ENCODE peak calls at places on chromosomes 2 and 18, in eight cellular contexts. One of them, this sample, is unnamed.

GRCh38 chr18:48324651-48325050 is 84.5 kb downstream of the ZBTB7C start:
- DNase-seq in activated B cell treated with CpG ODN at 0.5 μM for 24 hours: no peak
- DNase-seq in prostate gland: peak
- DNase-seq in progenitor cell of endocrine pancreas: no peak
- DNase-seq in heart left ventricle: no peak
- DNase-seq in colonic mucosa: no peak
- DNase-seq in astrocyte of the cerebellum: no peak
- DNase-seq in A549: no peak
- DNase-seq in this sample: no peak

GRCh38 chr2:58730764-58731487 is 489.8 kb upstream of the FANCL start:
- DNase-seq in A549: no peak
- DNase-seq in astrocyte of the cerebellum: no peak
- DNase-seq in progenitor cell of endocrine pancreas: no peak
- DNase-seq in heart left ventricle: no peak
- DNase-seq in activated B cell treated with CpG ODN at 0.5 μM for 24 hours: no peak
- DNase-seq in prostate gland: no peak
- DNase-seq in colonic mucosa: no peak
- DNase-seq in this sample: no peak

GRCh38 chr18:54269924-54270844 is 867 bp downstream of the POLI start:
- DNase-seq in progenitor cell of endocrine pancreas: peak
- DNase-seq in prostate gland: peak
- DNase-seq in A549: peak
- DNase-seq in astrocyte of the cerebellum: no peak
- DNase-seq in colonic mucosa: peak
- DNase-seq in heart left ventricle: peak
- DNase-seq in activated B cell treated with CpG ODN at 0.5 μM for 24 hours: no peak
- DNase-seq in this sample: peak

GRCh38 chr2:117931978-117932377 is 81.9 kb downstream of the CCDC93 start:
- DNase-seq in activated B cell treated with CpG ODN at 0.5 μM for 24 hours: no peak
- DNase-seq in prostate gland: no peak
- DNase-seq in A549: no peak
- DNase-seq in progenitor cell of endocrine pancreas: no peak
- DNase-seq in colonic mucosa: no peak
- DNase-seq in heart left ventricle: no peak
- DNase-seq in astrocyte of the cerebellum: no peak
- DNase-seq in this sample: no peak

GRCh38 chr18:62337336-62337735 is 12.2 kb downstream of the TNFRSF11A start:
- DNase-seq in heart left ventricle: no peak
- DNase-seq in A549: no peak
- DNase-seq in colonic mucosa: no peak
- DNase-seq in astrocyte of the cerebellum: no peak
- DNase-seq in progenitor cell of endocrine pancreas: no peak
- DNase-seq in prostate gland: no peak
- DNase-seq in activated B cell treated with CpG ODN at 0.5 μM for 24 hours: no peak
- DNase-seq in this sample: no peak

GRCh38 chr2:25479761-25480160 is 138.0 kb upstream of the DNMT3A start:
- DNase-seq in prostate gland: peak
- DNase-seq in heart left ventricle: no peak
- DNase-seq in colonic mucosa: no peak
- DNase-seq in progenitor cell of endocrine pancreas: no peak
- DNase-seq in A549: no peak
- DNase-seq in activated B cell treated with CpG ODN at 0.5 μM for 24 hours: no peak
- DNase-seq in astrocyte of the cerebellum: no peak
- DNase-seq in this sample: no peak

GRCh38 chr18:12849548-12849947 is 34.5 kb downstream of the PTPN2 start:
- DNase-seq in activated B cell treated with CpG ODN at 0.5 μM for 24 hours: no peak
- DNase-seq in progenitor cell of endocrine pancreas: no peak
- DNase-seq in astrocyte of the cerebellum: no peak
- DNase-seq in A549: no peak
- DNase-seq in colonic mucosa: no peak
- DNase-seq in prostate gland: peak
- DNase-seq in heart left ventricle: no peak
- DNase-seq in this sample: no peak

GRCh38 chr2:204026294-204026693 is 89.7 kb downstream of the ICOS start:
- DNase-seq in heart left ventricle: no peak
- DNase-seq in progenitor cell of endocrine pancreas: no peak
- DNase-seq in colonic mucosa: no peak
- DNase-seq in A549: no peak
- DNase-seq in activated B cell treated with CpG ODN at 0.5 μM for 24 hours: no peak
- DNase-seq in prostate gland: no peak
- DNase-seq in astrocyte of the cerebellum: no peak
- DNase-seq in this sample: no peak

GRCh38 chr2:27954771-27955384 is 64.3 kb downstream of the BABAM2 start:
- DNase-seq in astrocyte of the cerebellum: peak
- DNase-seq in prostate gland: peak
- DNase-seq in activated B cell treated with CpG ODN at 0.5 μM for 24 hours: no peak
- DNase-seq in progenitor cell of endocrine pancreas: no peak
- DNase-seq in colonic mucosa: peak
- DNase-seq in heart left ventricle: peak
- DNase-seq in A549: peak
- DNase-seq in this sample: no peak

GRCh38 chr2:215950009-215950408 is 63.3 kb downstream of the MREG start:
- DNase-seq in prostate gland: no peak
- DNase-seq in heart left ventricle: no peak
- DNase-seq in colonic mucosa: no peak
- DNase-seq in astrocyte of the cerebellum: peak
- DNase-seq in progenitor cell of endocrine pancreas: no peak
- DNase-seq in activated B cell treated with CpG ODN at 0.5 μM for 24 hours: no peak
- DNase-seq in A549: peak
- DNase-seq in this sample: no peak
- TF ChIP-seq CTCF in prostate gland: peak
- TF ChIP-seq CTCF in heart left ventricle: peak
- TF ChIP-seq CTCF in colonic mucosa: peak
- TF ChIP-seq CTCF in astrocyte of the cerebellum: peak
- TF ChIP-seq CTCF in progenitor cell of endocrine pancreas: peak
- TF ChIP-seq CTCF in activated B cell treated with CpG ODN at 0.5 μM for 24 hours: no peak
- TF ChIP-seq CTCF in A549: peak
- TF ChIP-seq CTCF in this sample: peak

DNA sequence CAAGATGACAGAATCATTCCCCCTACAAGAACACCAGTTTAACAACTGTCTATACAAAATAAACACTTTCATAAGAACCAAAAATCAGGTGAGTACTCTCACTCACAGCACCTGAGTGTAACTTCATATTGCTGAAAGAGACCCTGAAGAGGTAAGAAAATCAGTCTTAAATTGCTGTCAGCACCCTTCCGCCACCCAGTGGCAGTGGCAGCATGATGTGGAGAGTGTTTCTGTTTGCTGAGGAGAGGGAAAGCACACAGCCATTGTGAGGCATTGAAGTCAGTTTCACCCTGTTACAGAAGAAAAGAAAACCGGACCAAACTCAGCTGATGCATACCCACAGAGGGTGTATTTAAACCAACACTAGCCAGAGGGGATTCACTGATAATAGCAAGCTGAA is 1240.8 kb upstream of the CRIM1 start:
- DNase-seq in heart left ventricle: no peak
- DNase-seq in activated B cell treated with CpG ODN at 0.5 μM for 24 hours: no peak
- DNase-seq in progenitor cell of endocrine pancreas: no peak
- DNase-seq in colonic mucosa: no peak
- DNase-seq in A549: no peak
- DNase-seq in prostate gland: no peak
- DNase-seq in astrocyte of the cerebellum: no peak
- DNase-seq in this sample: no peak
- TF ChIP-seq CTCF in heart left ventricle: no peak
- TF ChIP-seq CTCF in activated B cell treated with CpG ODN at 0.5 μM for 24 hours: no peak
- TF ChIP-seq CTCF in progenitor cell of endocrine pancreas: peak
- TF ChIP-seq CTCF in colonic mucosa: no peak
- TF ChIP-seq CTCF in A549: peak
- TF ChIP-seq CTCF in prostate gland: no peak
- TF ChIP-seq CTCF in astrocyte of the cerebellum: no peak
- TF ChIP-seq CTCF in this sample: no peak

GRCh38 chr2:182242561-182242960 is 184.3 kb downstream of the PDE1A start:
- DNase-seq in progenitor cell of endocrine pancreas: no peak
- DNase-seq in activated B cell treated with CpG ODN at 0.5 μM for 24 hours: no peak
- DNase-seq in astrocyte of the cerebellum: no peak
- DNase-seq in prostate gland: no peak
- DNase-seq in colonic mucosa: no peak
- DNase-seq in heart left ventricle: no peak
- DNase-seq in A549: no peak
- DNase-seq in this sample: no peak

GRCh38 chr2:182241936-182242335 is 184.9 kb downstream of the PDE1A start:
- DNase-seq in astrocyte of the cerebellum: no peak
- DNase-seq in heart left ventricle: no peak
- DNase-seq in prostate gland: no peak
- DNase-seq in activated B cell treated with CpG ODN at 0.5 μM for 24 hours: no peak
- DNase-seq in colonic mucosa: no peak
- DNase-seq in A549: no peak
- DNase-seq in progenitor cell of endocrine pancreas: no peak
- DNase-seq in this sample: no peak

GRCh38 chr2:182245963-182246362 is 180.9 kb downstream of the PDE1A start:
- DNase-seq in prostate gland: no peak
- DNase-seq in colonic mucosa: no peak
- DNase-seq in A549: no peak
- DNase-seq in heart left ventricle: no peak
- DNase-seq in activated B cell treated with CpG ODN at 0.5 μM for 24 hours: no peak
- DNase-seq in progenitor cell of endocrine pancreas: no peak
- DNase-seq in astrocyte of the cerebellum: no peak
- DNase-seq in this sample: no peak

GRCh38 chr2:182240862-182241371 is 185.9 kb downstream of the PDE1A start:
- DNase-seq in A549: peak
- DNase-seq in colonic mucosa: peak
- DNase-seq in astrocyte of the cerebellum: peak
- DNase-seq in activated B cell treated with CpG ODN at 0.5 μM for 24 hours: no peak
- DNase-seq in progenitor cell of endocrine pancreas: no peak
- DNase-seq in prostate gland: no peak
- DNase-seq in heart left ventricle: no peak
- DNase-seq in this sample: no peak
- TF ChIP-seq CTCF in A549: peak
- TF ChIP-seq CTCF in colonic mucosa: peak
- TF ChIP-seq CTCF in astrocyte of the cerebellum: peak
- TF ChIP-seq CTCF in activated B cell treated with CpG ODN at 0.5 μM for 24 hours: no peak
- TF ChIP-seq CTCF in progenitor cell of endocrine pancreas: peak
- TF ChIP-seq CTCF in prostate gland: peak
- TF ChIP-seq CTCF in heart left ventricle: no peak
- TF ChIP-seq CTCF in this sample: no peak

GRCh38 chr18:3541549-3542386 is 91.8 kb downstream of the TGIF1 start:
- DNase-seq in A549: no peak
- DNase-seq in progenitor cell of endocrine pancreas: no peak
- DNase-seq in colonic mucosa: no peak
- DNase-seq in prostate gland: no peak
- DNase-seq in heart left ventricle: no peak
- DNase-seq in astrocyte of the cerebellum: no peak
- DNase-seq in activated B cell treated with CpG ODN at 0.5 μM for 24 hours: no peak
- DNase-seq in this sample: no peak

GRCh38 chr18:3538456-3538855 is 88.5 kb downstream of the TGIF1 start:
- DNase-seq in colonic mucosa: no peak
- DNase-seq in astrocyte of the cerebellum: no peak
- DNase-seq in progenitor cell of endocrine pancreas: no peak
- DNase-seq in activated B cell treated with CpG ODN at 0.5 μM for 24 hours: no peak
- DNase-seq in prostate gland: peak
- DNase-seq in A549: no peak
- DNase-seq in heart left ventricle: no peak
- DNase-seq in this sample: no peak

GRCh38 chr18:3540805-3541548 is 91.0 kb downstream of the TGIF1 start:
- DNase-seq in progenitor cell of endocrine pancreas: no peak
- DNase-seq in A549: no peak
- DNase-seq in astrocyte of the cerebellum: no peak
- DNase-seq in prostate gland: no peak
- DNase-seq in heart left ventricle: no peak
- DNase-seq in activated B cell treated with CpG ODN at 0.5 μM for 24 hours: no peak
- DNase-seq in colonic mucosa: peak
- DNase-seq in this sample: no peak

GRCh38 chr18:3544537-3544936 is 94.6 kb downstream of the TGIF1 start:
- DNase-seq in A549: no peak
- DNase-seq in astrocyte of the cerebellum: no peak
- DNase-seq in heart left ventricle: no peak
- DNase-seq in progenitor cell of endocrine pancreas: no peak
- DNase-seq in activated B cell treated with CpG ODN at 0.5 μM for 24 hours: no peak
- DNase-seq in colonic mucosa: no peak
- DNase-seq in prostate gland: no peak
- DNase-seq in this sample: no peak

DNA sequence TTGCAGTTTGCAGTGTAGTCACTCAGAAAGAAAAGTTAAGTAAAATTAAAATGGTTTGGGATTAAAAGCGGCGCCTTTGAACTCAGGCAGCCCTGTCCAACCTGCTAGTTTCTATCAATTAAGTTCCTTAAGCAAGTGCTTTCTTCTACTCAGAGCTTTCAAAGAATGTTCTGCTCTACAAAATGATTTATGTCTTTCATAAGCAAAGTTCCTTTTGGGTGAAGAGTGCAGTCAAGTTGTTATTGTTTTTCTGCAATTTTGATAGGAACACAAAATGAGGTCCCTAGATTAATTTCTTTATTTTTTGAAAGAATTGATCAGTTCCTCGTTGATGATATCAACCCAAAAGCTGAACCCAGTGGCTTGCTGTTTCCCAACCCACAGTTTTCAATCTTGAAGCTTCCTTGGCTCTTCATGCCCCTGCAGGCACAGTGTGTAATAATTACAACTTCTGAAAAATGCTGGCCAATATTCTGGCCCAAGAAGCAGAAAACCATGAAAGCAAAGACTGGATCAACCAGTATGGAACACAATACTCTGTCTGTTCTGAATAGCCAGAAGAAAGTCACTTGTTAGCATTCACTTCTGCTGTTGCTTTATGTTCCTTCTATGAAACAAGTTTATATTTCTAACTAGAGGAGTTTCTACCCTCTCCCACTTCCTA is 89.1 kb downstream of the TGIF1 start:
- DNase-seq in activated B cell treated with CpG ODN at 0.5 μM for 24 hours: no peak
- DNase-seq in A549: no peak
- DNase-seq in prostate gland: peak
- DNase-seq in colonic mucosa: no peak
- DNase-seq in astrocyte of the cerebellum: no peak
- DNase-seq in progenitor cell of endocrine pancreas: no peak
- DNase-seq in heart left ventricle: no peak
- DNase-seq in this sample: no peak
- TF ChIP-seq CTCF in activated B cell treated with CpG ODN at 0.5 μM for 24 hours: no peak
- TF ChIP-seq CTCF in A549: no peak
- TF ChIP-seq CTCF in prostate gland: no peak
- TF ChIP-seq CTCF in colonic mucosa: no peak
- TF ChIP-seq CTCF in astrocyte of the cerebellum: no peak
- TF ChIP-seq CTCF in progenitor cell of endocrine pancreas: no peak
- TF ChIP-seq CTCF in heart left ventricle: no peak
- TF ChIP-seq CTCF in this sample: no peak

GRCh38 chr18:66553824-66554223 is 50.1 kb downstream of the CDH19 start:
- DNase-seq in prostate gland: no peak
- DNase-seq in colonic mucosa: no peak
- DNase-seq in heart left ventricle: no peak
- DNase-seq in progenitor cell of endocrine pancreas: no peak
- DNase-seq in activated B cell treated with CpG ODN at 0.5 μM for 24 hours: no peak
- DNase-seq in A549: no peak
- DNase-seq in astrocyte of the cerebellum: peak
- DNase-seq in this sample: no peak

GRCh38 chr18:66548747-66549146 is 55.1 kb downstream of the CDH19 start:
- DNase-seq in activated B cell treated with CpG ODN at 0.5 μM for 24 hours: no peak
- DNase-seq in astrocyte of the cerebellum: no peak
- DNase-seq in A549: no peak
- DNase-seq in colonic mucosa: no peak
- DNase-seq in prostate gland: no peak
- DNase-seq in heart left ventricle: no peak
- DNase-seq in progenitor cell of endocrine pancreas: no peak
- DNase-seq in this sample: no peak
- TF ChIP-seq CTCF in activated B cell treated with CpG ODN at 0.5 μM for 24 hours: no peak
- TF ChIP-seq CTCF in astrocyte of the cerebellum: no peak
- TF ChIP-seq CTCF in A549: no peak
- TF ChIP-seq CTCF in colonic mucosa: no peak
- TF ChIP-seq CTCF in prostate gland: no peak
- TF ChIP-seq CTCF in heart left ventricle: no peak
- TF ChIP-seq CTCF in progenitor cell of endocrine pancreas: peak
- TF ChIP-seq CTCF in this sample: no peak

DNA sequence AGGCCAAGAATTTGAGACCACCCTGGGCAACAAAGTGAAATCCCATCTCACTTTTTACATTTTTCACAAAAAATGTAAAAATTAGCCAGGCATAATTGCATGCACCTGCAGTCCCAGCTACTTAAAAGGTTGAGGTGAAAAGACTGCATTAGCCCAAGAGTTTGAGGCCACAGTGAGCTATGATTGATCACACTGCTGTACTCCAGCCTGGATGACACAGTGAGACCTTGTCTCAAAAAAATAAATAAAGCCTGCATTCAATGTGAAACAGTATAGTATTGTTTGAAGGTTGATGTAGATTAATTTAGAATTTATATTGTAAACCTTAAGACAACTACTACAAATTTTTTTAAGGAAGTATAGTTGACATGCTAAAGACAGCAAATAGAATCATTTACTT is 53.5 kb downstream of the TBC1D8 start:
- DNase-seq in progenitor cell of endocrine pancreas: no peak
- DNase-seq in prostate gland: no peak
- DNase-seq in colonic mucosa: no peak
- DNase-seq in heart left ventricle: no peak
- DNase-seq in A549: no peak
- DNase-seq in astrocyte of the cerebellum: no peak
- DNase-seq in activated B cell treated with CpG ODN at 0.5 μM for 24 hours: no peak
- DNase-seq in this sample: no peak
- TF ChIP-seq CTCF in progenitor cell of endocrine pancreas: no peak
- TF ChIP-seq CTCF in prostate gland: no peak
- TF ChIP-seq CTCF in colonic mucosa: no peak
- TF ChIP-seq CTCF in heart left ventricle: no peak
- TF ChIP-seq CTCF in A549: no peak
- TF ChIP-seq CTCF in astrocyte of the cerebellum: no peak
- TF ChIP-seq CTCF in activated B cell treated with CpG ODN at 0.5 μM for 24 hours: no peak
- TF ChIP-seq CTCF in this sample: no peak